ENCODE peak calls at places on chromosomes 3 and 15, in nine cellular contexts. M is HCT116, Z is upper lobe of left lung, K is tibial nerve, A is sigmoid colon, E is heart left ventricle, N is A549, Y is suprapubic skin, H is stomach. L is an unnamed sample.

GRCh38 chr3:136838641-136839555 is 20.0 kb downstream of the SLC35G2 start:
- DNase-seq in M (no peak), Z (no peak), K (no peak), A (no peak), E (no peak), N (no peak), Y (no peak), H (no peak), L (no peak)

GRCh38 chr3:67030785-67031740 is 33.0 kb downstream of the KBTBD8 start:
- DNase-seq in M (no peak), Z (no peak), K (no peak), A (no peak), E (no peak), N (no peak), Y (no peak), H (no peak), L (no peak)

GRCh38 chr3:16254933-16255725 is 9.6 kb downstream of the DPH3 start:
- DNase-seq in M (no peak), Z (no peak), K (no peak), A (no peak), E (no peak), N (no peak), Y (no peak), H (no peak), L (no peak)

GRCh38 chr15:64072812-64073211 is 20.8 kb downstream of the CIAO2A start:
- DNase-seq in M (no peak), Z (no peak), K (no peak), A (no peak), E (no peak), N (no peak), Y (no peak), H (no peak), L (no peak)

GRCh38 chr3:173553635-173554280 is 156.2 kb downstream of the NLGN1 start:
- DNase-seq in M (peak; percentile 31), Z (no peak), K (no peak), A (no peak), E (no peak), N (peak; percentile 15), Y (no peak), H (no peak), L (no peak)

GRCh38 chr3:133828576-133829309 is 23.1 kb downstream of the SRPRB start:
- DNase-seq in M (no peak), Z (no peak), K (no peak), A (no peak), E (peak; percentile 73), N (no peak), Y (no peak), H (no peak), L (no peak)

GRCh38 chr3:184683900-184684560 is 27.8 kb downstream of the MAGEF1 start:
- DNase-seq in M (no peak), Z (no peak), K (no peak), A (peak; percentile 28), E (no peak), N (no peak), Y (no peak), H (no peak), L (peak; percentile 55)

GRCh38 chr3:5010706-5011554 is 31.7 kb downstream of the BHLHE40 start:
- DNase-seq in M (no peak), Z (no peak), K (no peak), A (peak; percentile 49), E (no peak), N (no peak), Y (no peak), H (no peak), L (peak; percentile 69)

GRCh38 chr3:141414141-141414689 is 45.9 kb downstream of the ZBTB38 start:
- DNase-seq in M (no peak), Z (no peak), K (no peak), A (peak; percentile 81), E (no peak), N (no peak), Y (no peak), H (no peak), L (no peak)

GRCh38 chr15:84859143-84859542 is 25.3 kb upstream of the SLC28A1 start:
- DNase-seq in M (peak; percentile 75), Z (peak; percentile 77), K (no peak), A (no peak), E (no peak), N (no peak), Y (no peak), H (peak; percentile 71), L (no peak)

GRCh38 chr3:142072851-142073250 is 76.5 kb downstream of the TFDP2 start:
- DNase-seq in M (no peak), Z (no peak), K (no peak), A (no peak), E (no peak), N (no peak), Y (no peak), H (no peak), L (no peak)

GRCh38 chr3:172040976-172041963 is 1.9 kb downstream of the FNDC3B start:
- DNase-seq in M (no peak), Z (no peak), K (peak; percentile 43), A (no peak), E (peak; percentile 31), N (peak; percentile 24), Y (no peak), H (peak; percentile 33), L (no peak)

GRCh38 chr3:141280086-141280485 is 48.5 kb downstream of the PXYLP1 start:
- DNase-seq in M (no peak), Z (no peak), K (no peak), A (no peak), E (no peak), N (no peak), Y (no peak), H (no peak), L (no peak)

GRCh38 chr3:197891-198491 is 1.4 kb downstream of the CHL1 start:
- DNase-seq in M (no peak), Z (no peak), K (no peak), A (no peak), E (no peak), N (no peak), Y (peak; percentile 57), H (no peak), L (peak; percentile 73)

GRCh38 chr15:28096720-28097431 is 2.2 kb downstream of the OCA2 start:
- DNase-seq in M (no peak), Z (no peak), K (no peak), A (peak; percentile 58), E (no peak), N (no peak), Y (no peak), H (no peak), L (peak; percentile 79)

GRCh38 chr3:98901032-98901464 is 447 bp downstream of the DCBLD2 start:
- DNase-seq in M (no peak), Z (peak; percentile 56), K (peak; percentile 32), A (peak; percentile 80), E (peak; percentile 57), N (peak; percentile 69), Y (peak; percentile 78), H (peak; percentile 40), L (peak; percentile 87)
- H3K27ac ChIP-seq in M (peak overlapping the region; percentile 99), Z (peak overlapping the region; percentile 87), K (peak overlapping the region; percentile 98), A (peak overlapping the region; percentile 96), E (peak overlapping the region; percentile 97), N (peak overlapping the region; percentile 93), Y (peak overlapping the region; percentile 93), H (peak overlapping the region; percentile 88), L (peak overlapping the region; percentile 62)

GRCh38 chr3:14947886-14948608 is 664 bp downstream of the NR2C2 start:
- DNase-seq in M (peak; percentile 92), Z (peak; percentile 97), K (peak; percentile 93), A (peak; percentile 98), E (peak; percentile 98), N (peak; percentile 97), Y (peak; percentile 97), H (peak; percentile 97), L (peak; percentile 99)
- TF ChIP-seq POLR2A in M (peak; percentile 33), Z (no peak), K (no peak), A (no peak), E (no peak), N (peak; percentile 6), Y (no peak), H (no peak), L (no peak)

DNA sequence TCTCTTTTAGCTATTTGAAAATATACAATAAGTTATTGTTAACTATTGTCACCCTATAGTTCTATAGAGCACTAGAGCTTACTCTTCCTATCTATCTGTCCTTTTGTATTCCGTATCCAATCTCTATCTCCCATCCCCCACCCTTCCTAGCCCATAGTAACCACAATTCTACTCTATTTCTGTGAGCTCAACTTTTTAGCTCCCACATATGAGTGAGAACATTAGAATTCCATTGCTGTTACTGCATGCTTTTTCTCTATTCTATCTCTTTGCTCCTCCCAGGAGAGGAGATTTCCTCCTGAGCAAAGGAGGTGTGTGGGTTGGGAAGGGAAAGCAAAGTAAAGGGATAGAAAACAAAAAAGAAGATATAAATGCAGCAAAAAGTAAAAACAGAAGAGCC is 105.6 kb upstream of the SLC4A7 start:
- DNase-seq in M (no peak), Z (no peak), K (no peak), A (no peak), E (no peak), N (no peak), Y (no peak), H (no peak), L (no peak)
- H3K27ac ChIP-seq in M (no peak overlapping the region), Z (no peak overlapping the region), K (peak overlapping the region; percentile 85), A (peak overlapping the region; percentile 70), E (peak overlapping the region; percentile 78), N (peak overlapping the region; percentile 64), Y (peak overlapping the region; percentile 83), H (no peak overlapping the region), L (peak overlapping the region; percentile 47)

DNA sequence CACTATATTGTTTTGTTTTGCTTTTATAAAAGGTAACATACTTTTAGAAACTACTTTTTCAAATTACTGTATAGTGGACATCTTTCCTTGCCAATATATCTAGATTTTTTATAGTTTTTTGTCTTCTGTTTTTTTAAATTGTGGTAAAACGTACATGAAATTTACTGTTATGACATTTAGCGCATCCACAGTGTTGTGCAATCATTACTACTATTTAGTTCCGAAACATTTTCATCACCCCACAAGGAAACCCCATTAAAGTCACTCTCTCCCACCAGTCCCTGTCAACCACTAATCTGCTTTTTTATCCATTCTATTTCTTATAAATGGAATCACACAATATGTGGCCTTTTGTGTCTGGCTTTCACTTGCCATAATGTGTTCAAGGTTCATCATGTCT is 54.8 kb downstream of the TMEM266 start:
- DNase-seq in M (no peak), Z (no peak), K (no peak), A (no peak), E (no peak), N (no peak), Y (no peak), H (no peak), L (no peak)
- TF ChIP-seq POLR2A in M (no peak), Z (no peak), K (no peak), A (no peak), E (no peak), N (no peak), Y (no peak), H (no peak), L (no peak)

DNA sequence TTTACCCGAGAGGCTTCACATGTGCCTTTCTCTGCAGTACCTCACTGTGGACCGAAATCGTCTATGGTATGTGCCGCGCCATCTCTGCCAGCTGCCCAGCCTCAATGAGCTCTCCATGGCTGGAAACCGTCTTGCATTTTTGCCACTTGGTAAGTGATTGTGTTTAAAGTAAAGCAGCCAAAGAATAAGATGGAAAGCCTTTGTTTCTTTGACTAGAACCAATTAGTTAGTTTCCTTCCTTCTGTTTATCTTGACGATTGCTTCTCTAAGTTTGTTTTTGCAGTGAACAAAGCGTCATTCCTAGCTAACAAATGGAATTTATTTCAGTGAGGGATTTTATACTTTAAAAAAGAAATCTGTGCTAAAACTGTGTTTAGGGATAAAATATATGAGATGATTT is 82.7 kb downstream of the LRRC28 start:
- DNase-seq in M (no peak), Z (no peak), K (no peak), A (no peak), E (no peak), N (no peak), Y (no peak), H (no peak), L (no peak)
- H3K27ac ChIP-seq in M (no peak overlapping the region), Z (no peak overlapping the region), K (no peak overlapping the region), A (no peak overlapping the region), E (no peak overlapping the region), N (no peak overlapping the region), Y (no peak overlapping the region), H (no peak overlapping the region), L (no peak overlapping the region)

L was measured in spleen.